ENCODE peak calls at places on chromosome 3, in seven cellular contexts. S, W, U, X, L, C and D are unnamed samples.

GRCh38 chr3:124770341-124771082 is 40.3 kb downstream of the UMPS start:
- DNase-seq in S (peak; percentile 78), L (no peak), U (no peak), C (no peak), W (peak; percentile 45), X (no peak), D (peak; percentile 77)

GRCh38 chr3:6204891-6205290 is 656.0 kb upstream of the GRM7 start:
- DNase-seq in C (no peak), L (no peak), U (no peak), S (no peak), W (no peak), X (no peak), D (no peak)

GRCh38 chr3:117126460-117126859 is 416.9 kb downstream of the TUSC7 start:
- DNase-seq in S (no peak), C (no peak), X (no peak), L (no peak), U (no peak), W (no peak), D (no peak)

GRCh38 chr3:52670621-52671521 is 14.8 kb downstream of the PBRM1 start:
- DNase-seq in S (no peak), L (peak; percentile 100), U (no peak), C (peak; percentile 100), W (no peak), X (no peak), D (no peak)

GRCh38 chr3:136186330-136186729 is 9.8 kb downstream of the MSL2 start:
- DNase-seq in U (no peak), X (no peak), W (no peak), S (no peak), C (no peak), L (no peak), D (no peak)

GRCh38 chr3:182914341-182914740 is 66.0 kb downstream of the DCUN1D1 start:
- DNase-seq in W (no peak), L (no peak), C (peak; percentile 14), X (no peak), U (no peak), S (no peak), D (no peak)

GRCh38 chr3:89098964-89099585 is 8.3 kb upstream of the EPHA3 start:
- DNase-seq in X (no peak), U (peak; percentile 46), W (peak; percentile 75), C (peak; percentile 23), S (no peak), L (peak; percentile 16), D (no peak)

GRCh38 chr3:119145500-119146167 is at the start of gene TEX55:
- DNase-seq in W (peak; percentile 62), S (no peak), X (no peak), C (peak; percentile 16), L (no peak), U (no peak), D (peak; percentile 16)

GRCh38 chr3:42711491-42712343 is 9.1 kb upstream of the HHATL start:
- DNase-seq in X (no peak), W (no peak), C (no peak), L (no peak), S (peak; percentile 34), U (no peak), D (peak; percentile 5)

GRCh38 chr3:45223889-45224730 is 2.0 kb downstream of the TMEM158 start:
- DNase-seq in L (no peak), C (no peak), S (no peak), W (no peak), U (no peak), X (no peak), D (no peak)

GRCh38 chr3:15973930-15974329 is 176.2 kb upstream of the ANKRD28 start:
- DNase-seq in W (no peak), U (no peak), S (no peak), L (no peak), X (no peak), C (no peak), D (no peak)

GRCh38 chr3:159200176-159200575 is 398.3 kb downstream of the MFSD1 start:
- DNase-seq in S (no peak), U (no peak), X (no peak), W (no peak), C (peak; percentile 68), L (peak; percentile 76), D (no peak)

GRCh38 chr3:198071602-198072285 is 111.7 kb downstream of the LMLN start:
- DNase-seq in W (peak; percentile 35), L (peak; percentile 97), X (no peak), C (peak; percentile 25), S (no peak), U (no peak), D (no peak)

GRCh38 chr3:138197058-138197457 is 10.0 kb downstream of the ARMC8 start:
- DNase-seq in L (no peak), X (no peak), S (no peak), C (no peak), W (peak; percentile 44), U (no peak), D (no peak)

GRCh38 chr3:136932978-136933812 is 24.6 kb upstream of the IL20RB start:
- DNase-seq in S (no peak), L (no peak), X (no peak), U (no peak), W (no peak), C (no peak), D (no peak)

GRCh38 chr3:4825572-4826236 is 153.5 kb upstream of the BHLHE40 start:
- DNase-seq in S (peak; percentile 63), W (no peak), L (no peak), X (no peak), U (peak; percentile 80), C (no peak), D (peak; percentile 56)
- H3K4me3 ChIP-seq in S (peak overlapping the region; percentile 45), W (no peak overlapping the region), L (no peak overlapping the region), X (no peak overlapping the region), U (no peak overlapping the region), C (no peak overlapping the region), D (peak overlapping the region; percentile 26)

GRCh38 chr3:20066079-20066478 is 25.8 kb downstream of the KAT2B start:
- DNase-seq in S (no peak), L (no peak), X (no peak), W (no peak), C (no peak), U (no peak), D (no peak)
- H3K4me3 ChIP-seq in S (no peak overlapping the region), L (no peak overlapping the region), X (no peak overlapping the region), W (no peak overlapping the region), C (no peak overlapping the region), U (no peak overlapping the region), D (no peak overlapping the region)

DNA sequence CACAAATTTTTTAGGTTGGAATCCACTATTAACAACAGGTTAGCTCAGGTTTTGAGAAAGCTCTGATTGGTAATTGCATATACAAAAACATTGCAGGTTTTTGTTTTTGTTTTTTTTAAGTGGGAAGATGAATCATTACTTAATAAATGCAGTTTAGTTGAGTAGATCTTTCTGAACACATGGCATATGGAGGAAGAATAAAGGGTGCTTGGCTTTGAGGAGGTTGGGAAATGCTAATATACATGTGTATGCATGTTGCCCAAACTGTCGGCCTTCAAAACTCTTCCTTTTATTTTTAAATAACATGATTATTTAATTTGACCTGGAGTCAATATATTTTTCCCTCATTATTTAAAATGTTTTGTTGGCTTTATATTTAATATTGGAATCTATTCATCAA is 32.8 kb downstream of the ZBTB38 start:
- DNase-seq in X (no peak), W (no peak), U (no peak), S (no peak), C (no peak), L (no peak), D (no peak)
- H3K4me3 ChIP-seq in X (no peak overlapping the region), W (no peak overlapping the region), U (no peak overlapping the region), S (peak overlapping the region; percentile 84), C (no peak overlapping the region), L (no peak overlapping the region), D (peak overlapping the region; percentile 79)

GRCh38 chr3:33787328-33788009 is 11.0 kb upstream of the PDCD6IP start:
- DNase-seq in L (no peak), S (no peak), U (peak; percentile 53), C (peak; percentile 23), X (peak; percentile 18), W (peak; percentile 83), D (peak; percentile 26)

GRCh38 chr3:33791477-33792166 is 6.8 kb upstream of the PDCD6IP start:
- DNase-seq in L (no peak), C (no peak), S (no peak), W (no peak), U (peak; percentile 57), X (no peak), D (no peak)

GRCh38 chr3:33789183-33789954 is 9.1 kb upstream of the PDCD6IP start:
- DNase-seq in C (no peak), X (no peak), U (no peak), S (no peak), L (no peak), W (peak; percentile 56), D (no peak)

GRCh38 chr3:33790091-33790490 is 8.3 kb upstream of the PDCD6IP start:
- DNase-seq in X (no peak), C (no peak), U (no peak), S (no peak), W (no peak), L (no peak), D (no peak)

GRCh38 chr3:33786565-33787327 is 11.7 kb upstream of the PDCD6IP start:
- DNase-seq in X (no peak), S (no peak), C (no peak), W (no peak), U (no peak), L (no peak), D (no peak)
- H3K4me3 ChIP-seq in X (peak overlapping the region; percentile 35), S (peak overlapping the region; percentile 4), C (no peak overlapping the region), W (peak overlapping the region; percentile 41), U (peak overlapping the region; percentile 20), L (no peak overlapping the region), D (peak overlapping the region; percentile 56)

DNA sequence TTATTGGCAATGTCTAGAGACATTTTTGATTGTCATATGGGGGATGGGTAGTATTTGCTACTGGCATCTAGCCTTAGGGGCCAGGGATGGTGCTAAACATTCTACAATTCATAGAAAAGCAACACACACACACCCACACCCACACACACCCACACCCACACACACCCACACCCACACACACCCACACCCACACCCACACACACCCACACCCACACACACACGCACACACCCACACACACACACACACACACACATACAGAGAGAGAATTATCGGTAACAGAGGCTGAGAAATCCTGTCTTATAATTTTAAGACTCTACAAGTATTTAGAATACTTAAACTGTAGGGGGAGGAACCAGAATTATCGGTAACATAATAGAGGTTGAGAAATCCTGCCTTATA is 11.1 kb upstream of the PIK3R4 start:
- DNase-seq in X (no peak), U (no peak), W (no peak), L (no peak), S (no peak), C (no peak), D (no peak)
- H3K4me3 ChIP-seq in X (no peak overlapping the region), U (no peak overlapping the region), W (no peak overlapping the region), L (no peak overlapping the region), S (no peak overlapping the region), C (no peak overlapping the region), D (no peak overlapping the region)